ENCODE peak calls at places on chromosomes 11 and 22, in nine cellular contexts. A is HAP-1, U is upper lobe of right lung, D is psoas muscle, O is cardiac muscle cell, X is body of pancreas, E is GM23338, V is SJSA1, M is left ventricle myocardium inferior. Y is an unnamed sample. For H3K27me3 and H3K4me1, the result is how much of the 10 kb centered on the place peaks cover.

GRCh38 chr11:115198301-115198700 is 305.9 kb downstream of the CADM1 start:
- DNase-seq in E (no peak), M (no peak), O (no peak), D (no peak), X (no peak), A (no peak), V (no peak), U (no peak), Y (no peak)

GRCh38 chr22:39532215-39533071 is at the start of gene RPS19BP1:
- DNase-seq in A (peak), E (peak), M (peak), X (peak), O (peak), U (peak), D (peak), V (peak), Y (peak)

GRCh38 chr11:34222030-34222429 is 116.6 kb downstream of the NAT10 start:
- DNase-seq in X (no peak), O (no peak), V (no peak), E (no peak), A (no peak), M (no peak), D (no peak), U (no peak), Y (no peak)

GRCh38 chr22:38907767-38908166 is 35.8 kb upstream of the CBX6 start:
- DNase-seq in V (no peak), D (no peak), O (no peak), X (no peak), E (no peak), U (no peak), A (no peak), M (no peak), Y (no peak)

GRCh38 chr22:22422629-22423112 is 85.9 kb downstream of the ZNF280B start:
- DNase-seq in A (peak), X (peak), O (no peak), E (peak), U (peak), V (peak), M (peak), D (peak), Y (no peak)

GRCh38 chr11:64225608-64226506 is at the start of the genes NUDT22 and TRPT1:
- DNase-seq in E (peak), V (peak), O (peak), X (peak), M (peak), U (peak), A (peak), D (peak), Y (peak)

GRCh38 chr11:61742391-61742790 is 10.0 kb upstream of the MYRF start:
- DNase-seq in E (no peak), D (no peak), U (peak), X (no peak), V (no peak), M (no peak), A (no peak), O (no peak), Y (no peak)

GRCh38 chr11:9748361-9748970 is 84.6 kb downstream of the SWAP70 start:
- DNase-seq in M (no peak), O (peak), A (peak), V (peak), X (peak), U (peak), D (no peak), E (peak), Y (peak)

GRCh38 chr11:87970762-87971161 is 204.5 kb downstream of the RAB38 start:
- DNase-seq in E (peak), O (no peak), U (no peak), X (no peak), M (no peak), D (no peak), V (no peak), A (no peak), Y (no peak)

GRCh38 chr11:61828629-61829407 is 718 bp downstream of the FADS2 start:
- DNase-seq in E (peak), A (peak), M (peak), O (peak), U (peak), V (no peak), X (peak), D (peak), Y (peak)

GRCh38 chr11:35047179-35047578 is 91.8 kb upstream of the CD44 start:
- DNase-seq in V (no peak), U (no peak), O (no peak), E (no peak), A (no peak), D (no peak), M (no peak), X (no peak), Y (no peak)

GRCh38 chr11:44793350-44794090 is 66.8 kb downstream of the TSPAN18 start:
- DNase-seq in D (no peak), E (peak), O (peak), X (no peak), A (peak), M (no peak), V (no peak), U (peak), Y (no peak)

GRCh38 chr11:2803186-2804057 is 82.2 kb downstream of the CDKN1C start:
- DNase-seq in D (peak), A (no peak), M (peak), U (peak), X (peak), O (no peak), E (no peak), V (peak), Y (peak)

GRCh38 chr11:1229471-1230120 is 6.7 kb downstream of the MUC5B start:
- DNase-seq in M (no peak), O (no peak), U (no peak), X (no peak), A (no peak), D (peak), E (no peak), V (no peak), Y (peak)

GRCh38 chr22:37760152-37760551 is 47.6 kb upstream of the GCAT start:
- DNase-seq in E (no peak), D (no peak), M (no peak), X (no peak), O (no peak), V (no peak), U (no peak), A (no peak), Y (no peak)

GRCh38 chr11:44066732-44067131 is 662 bp downstream of the ACCS start:
- DNase-seq in E (no peak), U (no peak), X (peak), D (no peak), O (no peak), M (no peak), A (no peak), V (no peak), Y (no peak)

GRCh38 chr22:45842141-45842831 is 134.7 kb downstream of the WNT7B start:
- DNase-seq in V (peak), A (no peak), M (no peak), U (no peak), E (no peak), X (no peak), D (no peak), O (no peak), Y (no peak)

GRCh38 chr11:77082838-77083552 is 16.2 kb downstream of the CAPN5 start:
- DNase-seq in D (peak), A (no peak), O (no peak), V (no peak), U (peak), M (peak), X (peak), E (no peak), Y (peak)

GRCh38 chr11:94183886-94184264 is 55.2 kb downstream of the PANX1 start:
- DNase-seq in U (peak), O (peak), V (peak), A (peak), X (peak), E (peak), M (peak), D (no peak), Y (no peak)

GRCh38 chr11:117458275-117459120 is 130.8 kb downstream of the CEP164 start:
- DNase-seq in X (peak), U (no peak), V (no peak), E (no peak), O (no peak), D (no peak), M (no peak), A (no peak), Y (no peak)

DNA sequence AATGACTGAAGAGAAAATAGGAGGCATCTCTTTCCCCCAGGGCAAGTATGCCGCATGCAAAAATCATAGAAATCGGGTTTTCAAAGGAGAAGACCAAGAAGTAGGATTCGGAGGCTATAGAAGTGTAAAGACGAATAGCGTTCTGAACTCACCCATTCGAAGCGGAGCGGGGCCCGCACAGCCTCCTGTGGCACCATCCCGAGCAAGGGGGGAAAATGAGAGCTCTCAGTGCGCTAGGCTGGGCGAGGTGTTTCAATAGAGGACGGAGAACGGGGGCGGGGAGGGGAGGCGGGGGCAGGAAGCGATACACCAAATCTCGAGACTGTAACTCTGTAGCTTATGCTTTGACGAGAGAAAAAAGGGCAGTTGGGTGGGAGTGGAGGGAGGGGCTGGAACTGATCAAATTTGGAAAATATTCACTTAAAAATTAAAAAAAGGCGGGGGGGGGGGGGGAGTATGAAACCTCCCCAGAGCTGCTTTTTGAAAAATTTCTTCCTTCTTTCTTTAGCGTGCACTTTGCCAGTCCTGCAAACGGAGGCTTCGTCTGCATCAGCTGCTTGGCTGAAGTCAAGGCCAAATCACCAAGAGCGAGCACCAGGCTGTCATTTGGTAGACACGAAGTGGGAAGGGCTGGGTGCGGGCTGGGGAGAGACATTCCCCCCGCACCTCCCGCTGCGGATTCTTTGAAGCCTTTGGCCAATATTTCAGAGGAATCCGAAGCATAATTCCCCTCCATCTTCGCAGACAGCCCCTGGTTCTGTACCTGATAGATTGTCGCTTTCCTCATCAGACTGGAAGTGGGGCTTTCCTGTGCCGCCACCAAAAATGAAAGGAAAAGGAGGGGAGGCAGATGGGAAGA is 15.6 kb downstream of the BLID start:
- DNase-seq in M (peak), A (no peak), O (peak), E (peak), X (peak), U (peak), V (peak), D (peak), Y (peak)
- H3K4me3 ChIP-seq in M (peak), A (no peak), O (peak), E (peak), X (peak), U (peak), V (peak), D (peak), Y (peak)

DNA sequence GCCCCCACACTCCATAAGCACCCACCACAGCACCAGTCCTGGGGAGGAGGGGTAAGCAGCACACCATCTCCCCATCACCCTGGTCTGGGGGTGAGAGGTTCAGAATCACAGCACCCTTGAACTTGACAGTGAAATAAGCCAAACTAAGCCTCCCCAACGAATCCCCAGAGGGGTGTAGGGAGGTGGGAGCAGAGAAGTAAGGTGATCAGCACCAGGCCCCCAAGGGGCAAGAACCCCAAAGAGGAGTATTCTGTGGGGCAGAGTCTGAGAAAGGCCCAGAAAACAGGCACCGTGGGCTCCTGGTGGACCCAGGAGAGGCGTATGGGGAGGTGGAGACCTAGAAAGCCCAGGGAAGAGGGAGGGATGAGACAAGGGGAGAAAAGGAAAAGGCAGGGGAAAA is 30.9 kb downstream of the ARAP1 start:
- DNase-seq in E (no peak), X (no peak), D (peak), U (no peak), O (no peak), M (no peak), V (no peak), A (no peak), Y (no peak)
- H3K27me3 ChIP-seq in E (under half), X (under half), D (under half), U (under half), O (under half), M (under half), V (under half), A (under half), Y (under half)

GRCh38 chr11:104151404-104152204 is 12.3 kb downstream of the PDGFD start:
- DNase-seq in D (no peak), V (no peak), E (no peak), U (no peak), A (no peak), O (no peak), M (no peak), X (no peak), Y (no peak)

GRCh38 chr11:104146421-104146820 is 17.5 kb downstream of the PDGFD start:
- DNase-seq in M (no peak), E (no peak), D (no peak), O (no peak), A (no peak), V (no peak), X (no peak), U (no peak), Y (no peak)

GRCh38 chr11:104148696-104149095 is 15.3 kb downstream of the PDGFD start:
- DNase-seq in V (no peak), O (no peak), A (no peak), E (no peak), D (no peak), M (no peak), U (no peak), X (no peak), Y (no peak)

GRCh38 chr11:104146943-104147342 is 17.0 kb downstream of the PDGFD start:
- DNase-seq in D (no peak), V (no peak), X (no peak), E (no peak), U (no peak), M (no peak), A (no peak), O (no peak), Y (no peak)

GRCh38 chr11:104148074-104148473 is 15.9 kb downstream of the PDGFD start:
- DNase-seq in O (no peak), A (no peak), M (no peak), V (no peak), X (no peak), D (no peak), U (no peak), E (no peak), Y (no peak)
- H3K4me1 ChIP-seq in O (under half), A (under half), M (under half), V (under half), X (under half), D (under half), U (under half), E (under half), Y (under half)

GRCh38 chr22:49970528-49971231 is 10.1 kb downstream of the PIM3 start:
- DNase-seq in X (peak), D (peak), U (peak), E (peak), M (peak), V (peak), A (peak), O (peak), Y (peak)

GRCh38 chr22:49973018-49973965 is 12.7 kb downstream of the PIM3 start:
- DNase-seq in U (peak), E (no peak), O (no peak), A (peak), D (no peak), X (no peak), M (no peak), V (no peak), Y (peak)

GRCh38 chr22:49972163-49973017 is 11.8 kb downstream of the PIM3 start:
- DNase-seq in U (peak), M (peak), V (no peak), A (peak), O (no peak), D (peak), X (no peak), E (no peak), Y (peak)

GRCh38 chr22:49969751-49970527 is 9.4 kb downstream of the PIM3 start:
- DNase-seq in E (no peak), X (no peak), A (peak), U (peak), D (peak), M (peak), V (no peak), O (no peak), Y (peak)

GRCh38 chr22:49971232-49972162 is 10.9 kb downstream of the PIM3 start:
- DNase-seq in O (peak), D (peak), U (peak), M (peak), E (peak), V (no peak), A (peak), X (peak), Y (peak)
- H3K4me3 ChIP-seq in O (peak), D (peak), U (peak), M (peak), E (peak), V (peak), A (peak), X (no peak), Y (peak)

Y was measured in tibial artery.